ENCODE peak calls at places on chromosome 22, in five cellular contexts. Q is glutamatergic neuron, O is NCI-H1092, S is LoVo, R is H4. H is an unnamed sample.

GRCh38 chr22:44288951-44289350 is 23.8 kb downstream of the SHISAL1 start:
- DNase-seq in R (no peak), Q (no peak), S (no peak), O (no peak), H (no peak)

GRCh38 chr22:32018056-32018455 is 25.0 kb upstream of the SLC5A1 start:
- DNase-seq in Q (no peak), O (no peak), S (no peak), R (no peak), H (no peak)

GRCh38 chr22:30079952-30080533 is at the start of gene HORMAD2:
- DNase-seq in S (no peak), O (no peak), R (no peak), Q (peak; percentile 79), H (no peak)

GRCh38 chr22:24357547-24357946 is 69.9 kb upstream of the ADORA2A start:
- DNase-seq in Q (no peak), S (no peak), R (no peak), O (no peak), H (no peak)

GRCh38 chr22:32794449-32795213 is 6.9 kb upstream of the TIMP3 start:
- DNase-seq in O (no peak), S (no peak), R (no peak), Q (no peak), H (no peak)

GRCh38 chr22:22578702-22579424 is 19.8 kb upstream of the PRAME start:
- DNase-seq in Q (no peak), R (peak; percentile 16), S (no peak), O (no peak), H (no peak)

GRCh38 chr22:37026325-37026724 is 6.8 kb downstream of the MPST start:
- DNase-seq in Q (no peak), R (no peak), S (no peak), O (no peak), H (no peak)

GRCh38 chr22:37551981-37552380 is 8.3 kb upstream of the CDC42EP1 start:
- DNase-seq in S (no peak), O (no peak), Q (no peak), R (no peak), H (no peak)

GRCh38 chr22:41910599-41911291 is 4.1 kb downstream of the SHISA8 start:
- DNase-seq in Q (peak; percentile 48), O (no peak), R (no peak), S (no peak), H (no peak)

GRCh38 chr22:38062782-38063181 is 5.6 kb downstream of the PICK1 start:
- DNase-seq in O (no peak), Q (no peak), S (no peak), R (no peak), H (no peak)

GRCh38 chr22:30004101-30004500 is 76.2 kb upstream of the HORMAD2 start:
- DNase-seq in Q (no peak), R (no peak), S (no peak), O (no peak), H (no peak)

GRCh38 chr22:47621253-47621652 is 858.8 kb downstream of the TBC1D22A start:
- DNase-seq in R (no peak), O (no peak), Q (no peak), S (no peak), H (no peak)

GRCh38 chr22:47588583-47588970 is 826.1 kb downstream of the TBC1D22A start:
- DNase-seq in Q (no peak), S (no peak), R (no peak), O (no peak), H (no peak)

GRCh38 chr22:39598017-39598965 is 27.7 kb downstream of the CACNA1I start:
- DNase-seq in R (no peak), Q (peak; percentile 85), O (no peak), S (peak; percentile 47), H (no peak)